ENCODE peak calls at places on chromosomes 3 and 15, in four cellular contexts. V, W, P and L are unnamed samples.

GRCh38 chr15:93072440-93073394 is 16.3 kb downstream of the RGMA start:
- DNase-seq in P (peak), V (peak), W (no peak), L (peak)

GRCh38 chr3:183428140-183429023 is at the start of gene MCF2L2:
- DNase-seq in W (no peak), V (no peak), P (peak), L (peak)

GRCh38 chr3:32869513-32870047 is 51.8 kb downstream of the TRIM71 start:
- DNase-seq in W (no peak), V (no peak), P (no peak), L (no peak)

GRCh38 chr15:78658823-78659222 is 17.8 kb upstream of the CHRNB4 start:
- DNase-seq in V (no peak), P (no peak), W (no peak), L (no peak)

GRCh38 chr15:34436956-34437442 is 609 bp downstream of the GOLGA8A start:
- DNase-seq in W (no peak), V (peak), P (peak), L (peak)

GRCh38 chr3:49013738-49014660 is 4.4 kb downstream of the DALRD3 start:
- DNase-seq in W (no peak), P (no peak), V (peak), L (peak)

GRCh38 chr15:52153900-52154895 is 37.0 kb downstream of the GNB5 start:
- DNase-seq in P (no peak), V (no peak), W (no peak), L (no peak)

GRCh38 chr3:126119008-126119675 is 35.2 kb upstream of the SLC41A3 start:
- DNase-seq in V (no peak), P (no peak), W (no peak), L (no peak)

GRCh38 chr3:159417761-159418160 is 570.9 kb upstream of the IL12A start:
- DNase-seq in P (no peak), W (no peak), V (no peak), L (no peak)

GRCh38 chr3:34793066-34793465 is 846.3 kb upstream of the ARPP21 start:
- DNase-seq in P (no peak), W (no peak), V (no peak), L (no peak)

GRCh38 chr3:192706272-192706671 is 21.1 kb downstream of the FGF12 start:
- DNase-seq in V (no peak), P (no peak), W (no peak), L (no peak)

GRCh38 chr3:149934524-149934923 is 36.2 kb downstream of the PFN2 start:
- DNase-seq in W (no peak), P (no peak), V (no peak), L (no peak)

GRCh38 chr3:97823503-97824004 is 1.7 kb downstream of the CRYBG3 start:
- DNase-seq in W (no peak), V (no peak), P (no peak), L (no peak)

GRCh38 chr3:73601476-73601875 is 23.3 kb downstream of the PDZRN3 start:
- DNase-seq in V (no peak), W (no peak), P (no peak), L (no peak)

GRCh38 chr15:65939901-65940617 is 70.8 kb downstream of the RAB11A start:
- DNase-seq in V (no peak), P (no peak), W (no peak), L (no peak)

GRCh38 chr15:74785716-74786032 is 3.8 kb downstream of the CSK start:
- DNase-seq in W (no peak), V (no peak), P (no peak), L (no peak)

GRCh38 chr3:65904016-65904415 is 134.7 kb downstream of the MAGI1 start:
- DNase-seq in P (no peak), V (no peak), W (no peak), L (no peak)

GRCh38 chr3:156617781-156618180 is 56.6 kb upstream of the TIPARP start:
- DNase-seq in W (no peak), P (no peak), V (no peak), L (no peak)

GRCh38 chr3:190338717-190339116 is 16.5 kb upstream of the CLDN1 start:
- DNase-seq in W (no peak), P (no peak), V (no peak), L (no peak)

GRCh38 chr15:63186065-63186464 is 3.3 kb upstream of the RAB8B start:
- DNase-seq in W (no peak), P (no peak), V (peak), L (no peak)

GRCh38 chr15:88465633-88466219 is 1.5 kb downstream of the MRPL46 start:
- DNase-seq in P (peak), W (no peak), V (peak), L (no peak)

GRCh38 chr3:9158865-9159630 is 90.4 kb downstream of the SRGAP3 start:
- DNase-seq in V (no peak), W (no peak), P (peak), L (no peak)

GRCh38 chr15:63372018-63372705 is 9.5 kb downstream of the CA12 start:
- DNase-seq in P (peak), W (no peak), V (no peak), L (no peak)

GRCh38 chr15:25850154-25851111 is 12.7 kb downstream of the ATP10A start:
- DNase-seq in P (peak), V (peak), W (peak), L (peak)

GRCh38 chr15:50256188-50257041 is 9.1 kb downstream of the HDC start:
- DNase-seq in P (no peak), V (no peak), W (no peak), L (no peak)

GRCh38 chr3:182257361-182257760 is 535.9 kb upstream of the ATP11B start:
- DNase-seq in W (no peak), P (no peak), V (no peak), L (no peak)

GRCh38 chr3:182255095-182255600 is 538.2 kb upstream of the ATP11B start:
- DNase-seq in V (no peak), P (no peak), W (no peak), L (no peak)

GRCh38 chr3:182248349-182248880 is 536.7 kb downstream of the SOX2 start:
- DNase-seq in W (no peak), P (peak), V (peak), L (peak)

GRCh38 chr3:182258538-182259177 is 534.6 kb upstream of the ATP11B start:
- DNase-seq in P (no peak), V (peak), W (no peak), L (peak)

DNA sequence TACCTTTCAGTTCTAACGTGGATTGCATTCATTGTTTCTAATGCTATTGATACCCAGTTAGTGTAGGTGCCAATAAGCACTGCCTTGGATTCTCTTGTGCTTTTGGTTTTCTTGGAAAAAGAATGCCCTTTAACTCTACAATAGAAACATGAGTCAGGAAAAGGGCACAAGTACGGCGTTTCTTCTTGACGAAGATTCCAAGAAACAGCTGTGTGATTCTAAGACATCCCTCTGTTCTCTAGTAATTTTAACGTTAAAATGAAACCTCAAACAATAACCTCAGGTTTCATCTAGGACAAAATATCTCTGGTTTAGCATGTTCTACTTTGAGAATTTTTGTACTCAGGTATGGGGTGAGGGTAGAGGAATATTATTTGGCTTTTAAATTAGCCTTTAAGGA is 540.5 kb upstream of the ATP11B start:
- DNase-seq in V (no peak), P (no peak), W (no peak), L (no peak)
- TF ChIP-seq FOXK2 in V (no peak), P (no peak), W (no peak), L (no peak)

DNA sequence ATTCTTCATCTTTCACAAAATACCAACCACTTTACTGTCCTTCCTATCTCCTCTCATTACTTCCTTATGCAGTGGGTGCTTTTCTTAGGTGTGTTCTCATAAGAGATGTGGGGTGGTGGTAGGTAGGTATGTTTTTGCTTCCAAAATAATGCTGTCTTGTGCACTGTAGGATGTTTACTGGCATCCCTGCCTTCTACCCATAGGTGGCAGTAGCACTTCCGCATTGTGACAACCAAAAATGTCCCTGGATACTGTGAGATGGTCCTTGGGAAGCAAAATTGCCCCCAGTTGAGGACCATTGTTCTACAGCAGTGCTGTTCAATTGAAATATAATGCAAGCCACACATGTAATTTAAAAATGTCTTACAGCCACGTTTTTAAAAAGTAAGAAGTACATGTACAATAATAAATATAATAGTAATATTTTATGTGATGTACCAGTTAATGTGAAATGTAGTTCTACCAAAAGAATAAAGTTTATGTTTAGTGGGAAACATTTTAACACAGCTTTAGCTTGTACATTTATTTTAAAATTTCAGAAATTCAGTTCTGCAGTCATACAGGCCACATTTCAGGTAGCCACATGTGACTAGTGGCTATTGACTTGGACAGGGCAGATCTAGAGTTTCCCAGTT is 75.2 kb downstream of the NEO1 start:
- DNase-seq in W (peak), V (peak), P (peak), L (peak)
- TF ChIP-seq FOXK2 in W (no peak), V (no peak), P (no peak), L (no peak)

GRCh38 chr3:77871436-77871835 is 831.5 kb downstream of the ROBO2 start:
- DNase-seq in W (no peak), P (no peak), V (no peak), L (no peak)
- TF ChIP-seq FOXK2 in W (no peak), P (no peak), V (no peak), L (no peak)

DNA sequence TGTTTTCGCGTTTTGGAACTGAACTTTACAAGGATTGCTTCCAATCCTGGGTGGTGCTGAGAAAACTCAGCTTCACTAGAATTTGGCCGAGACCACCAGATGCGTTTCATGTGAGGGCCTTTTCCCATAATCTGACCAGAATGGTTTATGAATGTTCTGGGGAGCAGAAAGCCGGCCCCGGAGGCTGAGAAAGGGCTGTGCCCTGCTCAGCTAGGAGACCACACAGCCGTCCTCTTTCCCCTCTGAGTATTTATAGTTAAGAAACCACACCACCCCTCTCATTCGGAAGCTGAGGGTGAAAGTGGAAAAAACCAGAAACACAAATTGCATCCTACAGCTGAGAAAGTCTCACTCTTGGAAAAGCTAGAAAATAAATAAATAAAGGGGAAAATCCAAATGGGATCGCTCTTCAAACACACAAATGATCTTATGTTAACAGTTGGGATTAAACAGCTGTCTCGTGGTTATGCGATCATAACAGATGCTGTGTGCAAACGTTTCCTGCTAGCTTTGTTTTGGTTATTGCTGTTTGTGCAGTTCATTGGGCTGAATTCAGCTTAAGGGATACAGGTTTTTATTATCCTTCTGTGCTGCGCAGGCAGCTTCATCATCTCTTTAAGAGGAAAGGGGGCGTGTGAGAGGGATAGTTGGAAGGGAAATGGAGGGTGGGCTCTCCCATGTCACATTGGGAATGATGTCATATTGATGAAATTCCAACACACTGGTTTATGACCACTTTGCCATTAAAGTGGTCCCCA is 1026.2 kb upstream of the NR2F2 start:
- DNase-seq in W (no peak), P (no peak), V (no peak), L (no peak)
- TF ChIP-seq FOXK2 in W (no peak), P (no peak), V (no peak), L (no peak)

DNA sequence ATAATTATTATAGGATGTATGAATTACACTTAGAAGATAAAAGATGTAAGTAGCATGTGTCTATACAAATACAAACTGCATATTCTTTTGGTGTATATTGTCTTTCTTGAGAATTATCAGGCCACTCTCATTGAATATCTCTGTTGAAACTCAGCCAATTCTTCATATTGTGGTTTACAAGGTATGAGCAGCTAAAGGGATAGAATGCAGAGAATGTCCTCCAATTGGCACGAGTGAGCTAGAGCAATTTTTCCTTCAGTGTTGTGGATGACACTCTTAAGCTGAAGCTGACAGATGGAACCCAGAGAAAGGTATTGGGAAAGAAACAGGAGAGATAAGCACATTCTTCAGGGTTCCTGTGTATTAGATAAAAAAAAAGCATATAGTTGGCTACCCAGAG is 453.1 kb downstream of the EPHA3 start:
- DNase-seq in W (no peak), P (no peak), V (no peak), L (no peak)
- TF ChIP-seq FOXK2 in W (no peak), P (no peak), V (no peak), L (no peak)

GRCh38 chr3:83320726-83321125 is 1559.3 kb upstream of the GBE1 start:
- DNase-seq in P (no peak), V (no peak), W (no peak), L (no peak)

GRCh38 chr3:83317605-83318004 is 1556.2 kb upstream of the GBE1 start:
- DNase-seq in W (no peak), V (no peak), P (no peak), L (no peak)

GRCh38 chr3:83321891-83322290 is 1560.4 kb upstream of the GBE1 start:
- DNase-seq in P (no peak), W (no peak), V (no peak), L (no peak)

GRCh38 chr3:83321457-83321856 is 1560.0 kb upstream of the GBE1 start:
- DNase-seq in W (no peak), V (no peak), P (no peak), L (no peak)
- TF ChIP-seq FOXK2 in W (no peak), V (no peak), P (no peak), L (no peak)

GRCh38 chr3:71707600-71707999 is 17.6 kb downstream of the EIF4E3 start:
- DNase-seq in V (no peak), W (no peak), P (no peak), L (no peak)

GRCh38 chr3:71708478-71709098 is 16.6 kb downstream of the EIF4E3 start:
- DNase-seq in P (no peak), V (no peak), W (no peak), L (no peak)

GRCh38 chr3:71710906-71711494 is 14.2 kb downstream of the EIF4E3 start:
- DNase-seq in W (peak), P (peak), V (peak), L (peak)

GRCh38 chr3:71713041-71713440 is 12.2 kb downstream of the EIF4E3 start:
- DNase-seq in P (no peak), W (no peak), V (no peak), L (no peak)

DNA sequence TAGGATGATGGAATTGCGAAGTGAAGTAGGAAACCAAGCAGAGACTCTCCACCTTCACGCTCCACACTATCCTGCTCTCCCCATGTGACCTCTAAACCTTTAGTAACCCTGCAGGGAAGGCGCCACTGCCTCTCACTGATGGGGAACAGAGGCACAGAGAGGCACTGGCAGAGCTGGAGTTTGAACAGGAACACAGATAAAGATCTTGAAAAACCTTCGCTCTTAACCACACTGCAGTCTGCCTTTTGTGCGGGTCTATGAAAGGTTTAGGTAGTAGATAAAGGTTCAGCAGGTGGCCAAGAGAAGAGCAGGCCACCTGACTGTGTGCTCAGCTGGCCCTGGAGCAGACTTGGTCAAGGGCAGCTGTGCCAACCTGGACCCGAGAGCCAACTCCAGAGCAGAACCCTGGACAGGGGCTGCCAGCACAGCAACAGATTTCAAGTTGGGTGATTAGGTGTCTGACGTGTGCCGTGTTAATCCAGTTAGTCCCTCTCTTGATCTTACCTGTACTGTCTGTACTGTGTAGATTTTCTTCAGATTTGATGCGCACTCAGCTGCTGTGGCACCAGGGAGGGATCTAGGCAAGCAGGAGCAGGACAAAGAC is 15.2 kb downstream of the EIF4E3 start:
- DNase-seq in P (no peak), W (no peak), V (no peak), L (no peak)
- TF ChIP-seq FOXK2 in P (no peak), W (no peak), V (no peak), L (no peak)

GRCh38 chr3:132543016-132543739 is 53.9 kb upstream of the ACKR4 start:
- DNase-seq in P (no peak), W (peak), V (peak), L (no peak)
- TF ChIP-seq FOXK2 in P (no peak), W (no peak), V (no peak), L (no peak)